ENCODE peak calls at places on chromosomes 2 and 18, in five cellular contexts. J is body of pancreas, O is lower leg skin, C is psoas muscle, V is mammary epithelial cell. B is an unnamed sample.
A peak's percentile ranks its signal among the peaks of the same experiment; 100 is the strongest.

GRCh38 chr2:23900927-23901322 is 26.0 kb downstream of the ATAD2B start:
- DNase-seq in J (peak; percentile 14), O (peak; percentile 62), C (no peak), V (peak; percentile 82), B (no peak)

GRCh38 chr2:5694016-5694690 is 2.0 kb downstream of the SOX11 start:
- DNase-seq in J (no peak), O (no peak), C (no peak), V (no peak), B (no peak)

GRCh38 chr2:140027320-140027719 is 1247.1 kb upstream of the NXPH2 start:
- DNase-seq in J (no peak), O (no peak), C (no peak), V (no peak), B (no peak)

GRCh38 chr2:160377204-160377995 is 116.2 kb downstream of the RBMS1 start:
- DNase-seq in J (no peak), O (no peak), C (no peak), V (no peak), B (no peak)

GRCh38 chr2:134975281-134976009 is 56.8 kb downstream of the CCNT2 start:
- DNase-seq in J (no peak), O (no peak), C (no peak), V (no peak), B (no peak)

GRCh38 chr2:96760986-96761832 is 507 bp downstream of the CNNM4 start:
- DNase-seq in J (peak; percentile 43), O (peak; percentile 90), C (no peak), V (no peak), B (no peak)

GRCh38 chr2:45816273-45816672 is 164.8 kb downstream of the PRKCE start:
- DNase-seq in J (peak; percentile 59), O (peak; percentile 89), C (peak; percentile 32), V (no peak), B (no peak)

GRCh38 chr2:150596071-150596470 is 108.6 kb upstream of the RND3 start:
- DNase-seq in J (no peak), O (no peak), C (no peak), V (no peak), B (no peak)

GRCh38 chr2:119182046-119182445 is 23.5 kb upstream of the C1QL2 start:
- DNase-seq in J (no peak), O (no peak), C (no peak), V (no peak), B (no peak)

GRCh38 chr2:6139916-6140315 is 447.7 kb downstream of the SOX11 start:
- DNase-seq in J (no peak), O (no peak), C (no peak), V (no peak), B (no peak)

GRCh38 chr18:76386071-76386470 is 109.0 kb downstream of the ZNF516 start:
- DNase-seq in J (no peak), O (no peak), C (no peak), V (no peak), B (peak; percentile 46)

GRCh38 chr2:226915846-226916360 is 80.0 kb downstream of the RHBDD1 start:
- DNase-seq in J (no peak), O (no peak), C (no peak), V (peak; percentile 86), B (no peak)

GRCh38 chr18:3983351-3983969 is 471.6 kb downstream of the DLGAP1 start:
- DNase-seq in J (no peak), O (no peak), C (no peak), V (peak; percentile 97), B (no peak)

GRCh38 chr2:101119431-101119830 is 31.8 kb downstream of the TBC1D8 start:
- DNase-seq in J (peak; percentile 86), O (peak; percentile 91), C (peak; percentile 74), V (peak; percentile 64), B (peak; percentile 47)

GRCh38 chr2:47075361-47076125 is 79.6 kb downstream of the STPG4 start:
- DNase-seq in J (no peak), O (no peak), C (no peak), V (no peak), B (no peak)

GRCh38 chr2:3594493-3595281 is at the start of gene COLEC11:
- DNase-seq in J (no peak), O (peak; percentile 84), C (peak; percentile 35), V (no peak), B (no peak)

GRCh38 chr18:50056185-50056584 is 138.8 kb downstream of the MYO5B start:
- DNase-seq in J (no peak), O (no peak), C (no peak), V (no peak), B (no peak)

GRCh38 chr2:105458076-105458475 is 59.2 kb upstream of the FHL2 start:
- DNase-seq in J (no peak), O (no peak), C (no peak), V (no peak), B (no peak)

GRCh38 chr2:43939695-43940094 is 56.1 kb downstream of the LRPPRC start:
- DNase-seq in J (no peak), O (no peak), C (no peak), V (no peak), B (no peak)

GRCh38 chr2:196808281-196808680 is 874 bp downstream of the C2orf66 start:
- DNase-seq in J (no peak), O (no peak), C (no peak), V (no peak), B (no peak)

GRCh38 chr2:233387667-233388528 is 33.6 kb downstream of the DGKD start:
- DNase-seq in J (peak; percentile 89), O (peak; percentile 96), C (peak; percentile 85), V (no peak), B (peak; percentile 96)

GRCh38 chr2:54468643-54469042 is 12.5 kb downstream of the SPTBN1 start:
- DNase-seq in J (no peak), O (no peak), C (no peak), V (no peak), B (no peak)

GRCh38 chr2:128560718-128561117 is 242.1 kb upstream of the HS6ST1 start:
- DNase-seq in J (no peak), O (no peak), C (no peak), V (no peak), B (no peak)

GRCh38 chr18:42706618-42707017 is 408.9 kb downstream of the RIT2 start:
- DNase-seq in J (peak; percentile 3), O (peak; percentile 76), C (no peak), V (peak; percentile 92), B (no peak)

GRCh38 chr2:121888189-121888557 is 132.7 kb downstream of the TSN start:
- DNase-seq in J (no peak), O (no peak), C (no peak), V (peak; percentile 75), B (no peak)

GRCh38 chr2:230225486-230225885 is at the start of gene SP140:
- DNase-seq in J (peak; percentile 65), O (peak; percentile 88), C (no peak), V (no peak), B (peak; percentile 26)

GRCh38 chr2:98253461-98254073 is 92.7 kb upstream of the CNGA3 start:
- DNase-seq in J (peak; percentile 7), O (no peak), C (no peak), V (peak; percentile 11), B (no peak)

GRCh38 chr2:45190481-45190880 is 181.2 kb upstream of the SIX2 start:
- DNase-seq in J (no peak), O (peak; percentile 45), C (no peak), V (peak; percentile 62), B (no peak)

GRCh38 chr2:197209742-197210408 is 100.7 kb downstream of the ANKRD44 start:
- DNase-seq in J (no peak), O (no peak), C (no peak), V (peak; percentile 35), B (no peak)

GRCh38 chr2:23385351-23385747 is 370 bp downstream of the KLHL29 start:
- DNase-seq in J (peak; percentile 27), O (peak; percentile 89), C (peak; percentile 37), V (peak; percentile 55), B (peak; percentile 70)

GRCh38 chr2:28563869-28564268 is 68.0 kb downstream of the PLB1 start:
- DNase-seq in J (no peak), O (no peak), C (no peak), V (no peak), B (no peak)

GRCh38 chr2:28558918-28559317 is 63.1 kb downstream of the PLB1 start:
- DNase-seq in J (no peak), O (peak; percentile 56), C (no peak), V (no peak), B (no peak)

GRCh38 chr2:28556303-28556702 is 60.4 kb downstream of the PLB1 start:
- DNase-seq in J (no peak), O (no peak), C (no peak), V (no peak), B (no peak)

GRCh38 chr2:28557389-28558119 is 61.7 kb downstream of the PLB1 start:
- DNase-seq in J (no peak), O (peak; percentile 20), C (no peak), V (no peak), B (no peak)

GRCh38 chr2:28558421-28558820 is 62.6 kb downstream of the PLB1 start:
- DNase-seq in J (no peak), O (peak; percentile 62), C (no peak), V (no peak), B (no peak)
- TF ChIP-seq CTCF in J (no peak), O (no peak), C (no peak), V (no peak), B (no peak)

GRCh38 chr2:221235941-221236340 is 336.2 kb downstream of the EPHA4 start:
- DNase-seq in J (no peak), O (no peak), C (no peak), V (no peak), B (no peak)
- H3K4me3 ChIP-seq in J (no peak overlapping the region), O (no peak overlapping the region), C (no peak overlapping the region), V (no peak overlapping the region), B (no peak overlapping the region)

GRCh38 chr2:126662623-126663022 is 6.7 kb downstream of the GYPC start:
- DNase-seq in J (no peak), O (no peak), C (no peak), V (no peak), B (no peak)
- TF ChIP-seq CTCF in J (no peak), O (no peak), C (no peak), V (no peak), B (no peak)

GRCh38 chr18:24987933-24988840 is 363.8 kb downstream of the ZNF521 start:
- DNase-seq in J (no peak), O (peak; percentile 88), C (peak; percentile 64), V (no peak), B (no peak)

GRCh38 chr18:24989760-24990547 is 362.0 kb downstream of the ZNF521 start:
- DNase-seq in J (no peak), O (no peak), C (no peak), V (no peak), B (no peak)

GRCh38 chr18:24985616-24986015 is 366.4 kb downstream of the ZNF521 start:
- DNase-seq in J (no peak), O (no peak), C (no peak), V (no peak), B (no peak)

GRCh38 chr18:24986611-24987270 is 365.2 kb downstream of the ZNF521 start:
- DNase-seq in J (no peak), O (no peak), C (no peak), V (no peak), B (no peak)

DNA sequence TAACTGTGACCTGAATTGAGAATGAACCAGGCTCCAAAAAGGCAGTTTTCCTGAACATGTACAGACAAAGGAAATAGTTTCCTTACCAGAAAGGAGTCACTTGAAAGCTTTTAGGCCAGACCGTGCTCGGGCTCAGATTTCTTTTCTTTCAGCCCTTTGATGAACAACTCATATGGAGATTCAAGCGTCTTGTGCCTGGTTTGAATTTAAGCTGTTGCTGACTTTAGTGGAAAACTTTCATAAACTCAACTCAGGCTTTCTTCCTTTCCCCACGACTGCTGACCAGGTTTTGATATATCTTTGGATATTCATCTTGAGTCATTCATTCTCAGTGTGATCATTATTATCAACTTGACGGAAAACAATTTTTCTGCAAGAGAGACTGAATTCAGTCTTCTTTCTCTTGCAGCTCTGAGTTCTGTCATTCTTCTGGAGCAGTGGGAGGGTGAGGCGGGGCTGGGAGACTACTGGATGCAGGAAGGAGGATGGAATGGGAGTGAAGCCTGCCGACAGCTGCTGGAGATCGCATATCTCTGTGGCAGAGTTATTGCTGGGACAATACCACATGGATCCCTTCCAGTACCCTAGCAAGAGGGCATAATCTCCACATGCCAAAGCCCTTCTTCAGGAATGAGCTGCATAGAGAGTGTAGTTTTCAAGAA is 364.6 kb downstream of the ZNF521 start:
- DNase-seq in J (no peak), O (no peak), C (peak; percentile 64), V (peak; percentile 14), B (no peak)
- H3K4me3 ChIP-seq in J (no peak overlapping the region), O (no peak overlapping the region), C (peak overlapping the region; percentile 54), V (peak overlapping the region; percentile 0), B (no peak overlapping the region)